ENCODE peak calls at places on chromosome 6, in seven cellular contexts. One of them, this sample, is unnamed. For H3K36me3, the result is how much of the 10 kb centered on the place peaks cover.

GRCh38 chr6:16045238-16045637 is 83.6 kb upstream of the MYLIP start:
- DNase-seq in breast epithelium: no peak
- DNase-seq in OCI-LY7: no peak
- DNase-seq in GM23338: no peak
- DNase-seq in Peyer's patch: no peak
- DNase-seq in ovary: no peak
- DNase-seq in GM06990: no peak
- DNase-seq in this sample: peak

GRCh38 chr6:41208439-41209106 is 7.6 kb upstream of the TREML2 start:
- DNase-seq in breast epithelium: no peak
- DNase-seq in OCI-LY7: peak
- DNase-seq in Peyer's patch: no peak
- DNase-seq in GM23338: no peak
- DNase-seq in ovary: no peak
- DNase-seq in GM06990: peak
- DNase-seq in this sample: no peak

GRCh38 chr6:18166314-18167007 is 11.2 kb downstream of the KDM1B start:
- DNase-seq in breast epithelium: no peak
- DNase-seq in GM06990: no peak
- DNase-seq in Peyer's patch: no peak
- DNase-seq in ovary: no peak
- DNase-seq in GM23338: no peak
- DNase-seq in OCI-LY7: no peak
- DNase-seq in this sample: no peak

GRCh38 chr6:66328181-66328580 is 621.2 kb upstream of the EYS start:
- DNase-seq in GM23338: no peak
- DNase-seq in ovary: no peak
- DNase-seq in GM06990: no peak
- DNase-seq in breast epithelium: no peak
- DNase-seq in Peyer's patch: no peak
- DNase-seq in OCI-LY7: no peak
- DNase-seq in this sample: no peak

GRCh38 chr6:141764388-141764787 is 368.3 kb upstream of the GJE1 start:
- DNase-seq in OCI-LY7: no peak
- DNase-seq in ovary: no peak
- DNase-seq in Peyer's patch: no peak
- DNase-seq in GM23338: no peak
- DNase-seq in GM06990: no peak
- DNase-seq in breast epithelium: no peak
- DNase-seq in this sample: no peak

GRCh38 chr6:94859924-94860323 is 717.4 kb upstream of the MANEA start:
- DNase-seq in breast epithelium: no peak
- DNase-seq in OCI-LY7: no peak
- DNase-seq in Peyer's patch: no peak
- DNase-seq in GM06990: no peak
- DNase-seq in ovary: no peak
- DNase-seq in GM23338: peak
- DNase-seq in this sample: no peak

GRCh38 chr6:100116409-100117194 is 122.6 kb upstream of the MCHR2 start:
- DNase-seq in ovary: no peak
- DNase-seq in GM23338: peak
- DNase-seq in Peyer's patch: no peak
- DNase-seq in OCI-LY7: peak
- DNase-seq in GM06990: peak
- DNase-seq in breast epithelium: no peak
- DNase-seq in this sample: peak

GRCh38 chr6:47794577-47795135 is 12.8 kb downstream of the OPN5 start:
- DNase-seq in Peyer's patch: no peak
- DNase-seq in GM23338: no peak
- DNase-seq in GM06990: no peak
- DNase-seq in ovary: no peak
- DNase-seq in breast epithelium: no peak
- DNase-seq in OCI-LY7: no peak
- DNase-seq in this sample: no peak

GRCh38 chr6:160930547-160931377 is 60.8 kb upstream of the MAP3K4 start:
- DNase-seq in GM06990: peak
- DNase-seq in OCI-LY7: peak
- DNase-seq in ovary: peak
- DNase-seq in GM23338: peak
- DNase-seq in breast epithelium: peak
- DNase-seq in Peyer's patch: peak
- DNase-seq in this sample: peak

GRCh38 chr6:84280030-84280429 is 52.6 kb upstream of the CEP162 start:
- DNase-seq in GM06990: no peak
- DNase-seq in ovary: no peak
- DNase-seq in OCI-LY7: no peak
- DNase-seq in breast epithelium: no peak
- DNase-seq in GM23338: no peak
- DNase-seq in Peyer's patch: no peak
- DNase-seq in this sample: peak

GRCh38 chr6:3386374-3386857 is 70.4 kb downstream of the SLC22A23 start:
- DNase-seq in GM06990: no peak
- DNase-seq in OCI-LY7: no peak
- DNase-seq in GM23338: no peak
- DNase-seq in ovary: no peak
- DNase-seq in Peyer's patch: no peak
- DNase-seq in breast epithelium: peak
- DNase-seq in this sample: no peak

GRCh38 chr6:116159782-116160524 is 34.0 kb upstream of the COL10A1 start:
- DNase-seq in ovary: no peak
- DNase-seq in Peyer's patch: no peak
- DNase-seq in breast epithelium: no peak
- DNase-seq in OCI-LY7: no peak
- DNase-seq in GM23338: no peak
- DNase-seq in GM06990: no peak
- DNase-seq in this sample: no peak

GRCh38 chr6:123715243-123715863 is 78.6 kb upstream of the TRDN start:
- DNase-seq in ovary: no peak
- DNase-seq in GM06990: no peak
- DNase-seq in Peyer's patch: no peak
- DNase-seq in breast epithelium: no peak
- DNase-seq in GM23338: peak
- DNase-seq in OCI-LY7: peak
- DNase-seq in this sample: peak

GRCh38 chr6:87419266-87419665 is 11.5 kb downstream of the CFAP206 start:
- DNase-seq in Peyer's patch: no peak
- DNase-seq in breast epithelium: no peak
- DNase-seq in GM06990: no peak
- DNase-seq in GM23338: no peak
- DNase-seq in OCI-LY7: no peak
- DNase-seq in ovary: no peak
- DNase-seq in this sample: no peak

GRCh38 chr6:21441386-21441785 is 152.2 kb upstream of the SOX4 start:
- DNase-seq in Peyer's patch: no peak
- DNase-seq in GM06990: no peak
- DNase-seq in OCI-LY7: no peak
- DNase-seq in ovary: no peak
- DNase-seq in breast epithelium: no peak
- DNase-seq in GM23338: no peak
- DNase-seq in this sample: peak

GRCh38 chr6:114581293-114581692 is 238.5 kb upstream of the HS3ST5 start:
- DNase-seq in GM06990: no peak
- DNase-seq in GM23338: no peak
- DNase-seq in OCI-LY7: no peak
- DNase-seq in Peyer's patch: no peak
- DNase-seq in breast epithelium: no peak
- DNase-seq in ovary: no peak
- DNase-seq in this sample: no peak

GRCh38 chr6:36840471-36841461 is 1.5 kb upstream of the CPNE5 start:
- DNase-seq in OCI-LY7: no peak
- DNase-seq in ovary: peak
- DNase-seq in breast epithelium: no peak
- DNase-seq in Peyer's patch: no peak
- DNase-seq in GM06990: peak
- DNase-seq in GM23338: peak
- DNase-seq in this sample: no peak

GRCh38 chr6:127366281-127367022 is 23.0 kb upstream of the ECHDC1 start:
- DNase-seq in GM23338: peak
- DNase-seq in breast epithelium: no peak
- DNase-seq in GM06990: no peak
- DNase-seq in Peyer's patch: no peak
- DNase-seq in OCI-LY7: no peak
- DNase-seq in ovary: no peak
- DNase-seq in this sample: peak

GRCh38 chr6:14717307-14717706 is 528.6 kb upstream of the JARID2 start:
- DNase-seq in GM06990: no peak
- DNase-seq in OCI-LY7: no peak
- DNase-seq in ovary: no peak
- DNase-seq in GM23338: no peak
- DNase-seq in Peyer's patch: peak
- DNase-seq in breast epithelium: no peak
- DNase-seq in this sample: peak

GRCh38 chr6:116685437-116685993 is 4.5 kb downstream of the KPNA5 start:
- DNase-seq in GM23338: no peak
- DNase-seq in GM06990: no peak
- DNase-seq in Peyer's patch: no peak
- DNase-seq in OCI-LY7: no peak
- DNase-seq in breast epithelium: no peak
- DNase-seq in ovary: no peak
- DNase-seq in this sample: no peak

GRCh38 chr6:137206562-137206961 is 12.6 kb downstream of the IFNGR1 start:
- DNase-seq in Peyer's patch: no peak
- DNase-seq in GM06990: no peak
- DNase-seq in breast epithelium: no peak
- DNase-seq in OCI-LY7: no peak
- DNase-seq in GM23338: no peak
- DNase-seq in ovary: no peak
- DNase-seq in this sample: no peak

GRCh38 chr6:137200288-137200687 is 18.9 kb downstream of the IFNGR1 start:
- DNase-seq in GM23338: no peak
- DNase-seq in breast epithelium: no peak
- DNase-seq in OCI-LY7: no peak
- DNase-seq in GM06990: no peak
- DNase-seq in ovary: no peak
- DNase-seq in Peyer's patch: no peak
- DNase-seq in this sample: no peak

GRCh38 chr6:137208279-137208678 is 10.9 kb downstream of the IFNGR1 start:
- DNase-seq in OCI-LY7: no peak
- DNase-seq in breast epithelium: no peak
- DNase-seq in GM06990: no peak
- DNase-seq in GM23338: no peak
- DNase-seq in ovary: no peak
- DNase-seq in Peyer's patch: no peak
- DNase-seq in this sample: no peak

GRCh38 chr6:137202078-137202477 is 17.1 kb downstream of the IFNGR1 start:
- DNase-seq in OCI-LY7: no peak
- DNase-seq in breast epithelium: no peak
- DNase-seq in Peyer's patch: peak
- DNase-seq in GM23338: peak
- DNase-seq in ovary: no peak
- DNase-seq in GM06990: no peak
- DNase-seq in this sample: no peak

DNA sequence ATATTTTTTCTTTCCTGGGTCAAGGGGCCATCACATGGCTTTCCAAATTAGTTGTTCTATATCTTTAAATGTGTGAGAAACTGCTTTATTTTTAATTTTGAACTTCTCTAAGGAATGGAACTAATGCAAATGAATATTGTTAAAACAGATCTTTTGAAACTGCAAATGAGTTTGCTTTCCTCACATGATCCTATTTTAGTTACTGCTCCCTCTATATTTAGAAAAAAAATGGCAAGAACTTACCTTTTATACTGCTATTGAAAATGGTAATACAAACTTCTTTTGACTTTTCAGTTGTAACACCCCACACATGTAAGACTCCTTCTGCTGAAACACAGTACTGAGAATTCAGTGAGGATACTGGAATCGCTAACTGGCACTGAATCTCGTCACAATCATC is 15.9 kb downstream of the IFNGR1 start:
- DNase-seq in breast epithelium: no peak
- DNase-seq in ovary: no peak
- DNase-seq in GM06990: no peak
- DNase-seq in OCI-LY7: no peak
- DNase-seq in Peyer's patch: no peak
- DNase-seq in GM23338: no peak
- DNase-seq in this sample: no peak
- H3K36me3 ChIP-seq in breast epithelium: under half
- H3K36me3 ChIP-seq in ovary: under half
- H3K36me3 ChIP-seq in GM06990: under half
- H3K36me3 ChIP-seq in OCI-LY7: half or more
- H3K36me3 ChIP-seq in Peyer's patch: half or more
- H3K36me3 ChIP-seq in GM23338: under half
- H3K36me3 ChIP-seq in this sample: under half

GRCh38 chr6:88562737-88563625 is 396.8 kb upstream of the CNR1 start:
- DNase-seq in ovary: no peak
- DNase-seq in GM06990: no peak
- DNase-seq in Peyer's patch: no peak
- DNase-seq in OCI-LY7: no peak
- DNase-seq in breast epithelium: no peak
- DNase-seq in GM23338: no peak
- DNase-seq in this sample: no peak
- H3K36me3 ChIP-seq in ovary: under half
- H3K36me3 ChIP-seq in GM06990: under half
- H3K36me3 ChIP-seq in Peyer's patch: under half
- H3K36me3 ChIP-seq in OCI-LY7: under half
- H3K36me3 ChIP-seq in breast epithelium: under half
- H3K36me3 ChIP-seq in GM23338: under half
- H3K36me3 ChIP-seq in this sample: under half

DNA sequence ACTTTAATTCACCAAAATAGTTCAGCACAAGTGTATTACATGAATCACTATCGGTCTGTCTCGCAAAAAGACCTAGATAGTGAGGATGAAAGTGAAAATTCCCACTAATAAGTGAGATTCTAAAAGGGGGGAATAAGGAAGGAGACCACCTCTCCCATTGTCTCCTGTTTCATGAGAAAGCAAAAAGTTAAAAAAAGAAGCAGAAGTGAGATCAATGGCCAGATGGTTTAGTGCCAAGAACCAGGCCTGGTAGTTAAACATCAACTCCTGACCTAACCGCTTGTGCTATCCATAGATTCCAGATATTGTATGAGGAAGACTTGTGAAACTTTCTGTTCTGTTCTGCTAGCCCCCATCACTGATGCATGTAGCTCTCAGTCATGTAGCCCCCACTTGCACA is 293.0 kb downstream of the RNGTT start:
- DNase-seq in breast epithelium: no peak
- DNase-seq in GM06990: no peak
- DNase-seq in Peyer's patch: no peak
- DNase-seq in ovary: no peak
- DNase-seq in OCI-LY7: no peak
- DNase-seq in GM23338: no peak
- DNase-seq in this sample: no peak
- H3K36me3 ChIP-seq in breast epithelium: under half
- H3K36me3 ChIP-seq in GM06990: under half
- H3K36me3 ChIP-seq in Peyer's patch: under half
- H3K36me3 ChIP-seq in ovary: under half
- H3K36me3 ChIP-seq in OCI-LY7: under half
- H3K36me3 ChIP-seq in GM23338: under half
- H3K36me3 ChIP-seq in this sample: under half

DNA sequence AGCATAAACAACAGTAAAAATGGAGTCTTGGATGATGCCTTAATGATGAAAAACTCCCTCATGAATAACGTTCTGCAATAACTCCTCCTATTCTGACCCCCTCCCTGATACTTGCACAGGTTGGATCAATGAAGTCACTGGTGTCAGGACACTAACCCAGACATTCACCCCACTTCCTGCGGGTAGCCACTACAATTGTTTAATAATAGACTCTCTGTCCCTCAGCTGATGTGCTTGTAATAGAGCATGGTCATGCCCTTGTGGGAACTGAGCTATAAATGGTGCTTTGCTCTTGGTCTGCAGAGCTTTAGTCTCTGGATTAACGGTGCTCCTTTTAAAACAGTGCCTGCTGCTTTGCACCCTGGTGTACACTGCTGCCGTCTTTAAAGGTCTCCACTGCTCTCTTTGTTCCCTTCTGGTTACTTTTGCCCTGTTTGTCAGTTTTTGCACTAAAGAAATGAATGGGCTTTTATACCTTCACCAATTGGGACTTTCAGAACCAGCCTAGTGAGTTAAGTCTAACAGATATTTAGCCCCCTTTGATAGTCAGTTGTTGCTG is 127.2 kb downstream of the BACH2 start:
- DNase-seq in OCI-LY7: peak
- DNase-seq in Peyer's patch: no peak
- DNase-seq in GM23338: no peak
- DNase-seq in GM06990: no peak
- DNase-seq in breast epithelium: no peak
- DNase-seq in ovary: no peak
- DNase-seq in this sample: no peak
- H3K36me3 ChIP-seq in OCI-LY7: half or more
- H3K36me3 ChIP-seq in Peyer's patch: under half
- H3K36me3 ChIP-seq in GM23338: under half
- H3K36me3 ChIP-seq in GM06990: under half
- H3K36me3 ChIP-seq in breast epithelium: under half
- H3K36me3 ChIP-seq in ovary: under half
- H3K36me3 ChIP-seq in this sample: under half

This sample was measured in bronchial epithelial cell.